ENCODE peak calls at places on chromosomes 7 and 10, in ten cellular contexts. D, T, U, F, M, S, W, E, Z and G are unnamed samples.
A peak's percentile ranks its signal among the peaks of the same experiment; 100 is the strongest.

GRCh38 chr10:103645141-103646054 is 151.9 kb downstream of the NEURL1 start:
- DNase-seq in Z (no peak), S (peak; percentile 92), T (peak; percentile 96), U (peak; percentile 72), W (peak; percentile 86), E (no peak), D (peak; percentile 73), F (peak; percentile 53), M (peak; percentile 83), G (peak; percentile 78)

GRCh38 chr7:36037121-36037662 is 115.9 kb upstream of the EEPD1 start:
- DNase-seq in D (peak; percentile 46), M (peak; percentile 88), T (no peak), E (no peak), S (peak; percentile 91), Z (no peak), U (peak; percentile 58), F (peak; percentile 50), W (peak; percentile 51), G (peak; percentile 73)

GRCh38 chr10:12803781-12804180 is 197.7 kb downstream of the CCDC3 start:
- DNase-seq in D (no peak), F (no peak), T (no peak), E (no peak), U (no peak), W (no peak), M (no peak), Z (no peak), S (no peak), G (no peak)

GRCh38 chr7:84249651-84250050 is 55.1 kb upstream of the SEMA3A start:
- DNase-seq in M (no peak), E (no peak), F (no peak), U (no peak), S (no peak), Z (no peak), W (no peak), D (no peak), T (no peak), G (no peak)

GRCh38 chr10:63547628-63548356 is 26.6 kb downstream of the REEP3 start:
- DNase-seq in S (no peak), U (no peak), W (no peak), D (no peak), T (no peak), F (no peak), E (no peak), M (no peak), Z (no peak), G (no peak)

GRCh38 chr10:112361951-112362770 is 11.8 kb upstream of the ACSL5 start:
- DNase-seq in T (no peak), E (no peak), M (peak; percentile 92), Z (no peak), D (peak; percentile 70), W (peak; percentile 28), S (peak; percentile 48), U (peak; percentile 58), F (peak; percentile 53), G (peak; percentile 79)

GRCh38 chr7:45129906-45130305 is 18.4 kb upstream of the TBRG4 start:
- DNase-seq in Z (no peak), F (no peak), E (no peak), T (no peak), M (no peak), S (no peak), D (no peak), W (no peak), U (no peak), G (no peak)

GRCh38 chr7:132298782-132299181 is 277.5 kb downstream of the PLXNA4 start:
- DNase-seq in M (no peak), T (no peak), U (no peak), E (no peak), Z (no peak), F (no peak), D (no peak), W (no peak), S (peak; percentile 60), G (no peak)

GRCh38 chr10:24156686-24157085 is 52.3 kb upstream of the KIAA1217 start:
- DNase-seq in F (no peak), S (no peak), U (no peak), M (no peak), W (no peak), E (no peak), T (no peak), Z (no peak), D (no peak), G (no peak)

GRCh38 chr7:105003275-105003674 is 10.7 kb upstream of the KMT2E start:
- DNase-seq in M (peak; percentile 82), T (no peak), Z (no peak), F (no peak), E (no peak), U (peak; percentile 43), D (peak; percentile 68), W (peak; percentile 42), S (peak; percentile 77), G (peak; percentile 84)

GRCh38 chr10:23376175-23376787 is 31.7 kb upstream of the C10orf67 start:
- DNase-seq in M (no peak), S (no peak), Z (no peak), D (no peak), U (no peak), W (no peak), F (no peak), E (no peak), T (no peak), G (no peak)

GRCh38 chr10:17200885-17201164 is 647 bp downstream of the TRDMT1 start:
- DNase-seq in Z (no peak), F (peak; percentile 18), E (peak; percentile 65), W (no peak), M (peak; percentile 62), U (no peak), T (no peak), S (peak; percentile 68), D (no peak), G (peak; percentile 68)

GRCh38 chr10:88110355-88110754 is 246.9 kb downstream of the PTEN start:
- DNase-seq in W (no peak), Z (no peak), E (no peak), T (peak; percentile 45), U (no peak), S (peak; percentile 31), D (no peak), F (no peak), M (no peak), G (no peak)

DNA sequence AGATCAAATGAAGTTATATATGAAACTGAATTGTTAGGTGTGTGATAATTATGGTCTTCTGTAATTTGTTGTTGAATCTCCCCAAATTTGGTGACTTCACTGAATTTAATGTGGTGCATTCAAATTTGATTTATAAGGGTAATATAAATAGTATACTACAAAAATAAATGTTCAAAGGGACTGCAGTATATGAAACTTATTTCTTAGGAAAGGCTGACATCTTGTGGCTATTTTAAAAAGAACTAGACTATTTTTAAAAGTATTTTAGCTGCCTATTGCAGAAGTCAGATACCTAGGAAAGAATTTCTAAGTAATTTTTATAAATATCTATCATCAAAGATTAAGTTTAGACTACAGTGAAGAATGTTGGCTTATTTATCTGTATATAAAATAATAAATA is 36.6 kb downstream of the ATRNL1 start:
- DNase-seq in Z (peak; percentile 30), W (no peak), U (no peak), T (no peak), M (no peak), E (peak; percentile 51), F (no peak), S (peak; percentile 67), D (no peak), G (no peak)
- TF ChIP-seq CTCF in Z (peak; percentile 62), W (peak; percentile 26), U (peak; percentile 36), T (peak; percentile 37), M (peak; percentile 42), E (peak; percentile 30), F (peak; percentile 51), S (no peak), D (peak; percentile 19), G (peak; percentile 15)

GRCh38 chr7:22143496-22143895 is 197.8 kb upstream of the CDCA7L start:
- DNase-seq in T (no peak), E (no peak), U (no peak), W (no peak), Z (peak; percentile 27), D (no peak), S (no peak), M (no peak), F (no peak), G (no peak)
- H3K27ac ChIP-seq in T (no peak overlapping the region), E (no peak overlapping the region), U (no peak overlapping the region), W (no peak overlapping the region), Z (no peak overlapping the region), D (no peak overlapping the region), S (no peak overlapping the region), M (no peak overlapping the region), F (no peak overlapping the region), G (no peak overlapping the region)

DNA sequence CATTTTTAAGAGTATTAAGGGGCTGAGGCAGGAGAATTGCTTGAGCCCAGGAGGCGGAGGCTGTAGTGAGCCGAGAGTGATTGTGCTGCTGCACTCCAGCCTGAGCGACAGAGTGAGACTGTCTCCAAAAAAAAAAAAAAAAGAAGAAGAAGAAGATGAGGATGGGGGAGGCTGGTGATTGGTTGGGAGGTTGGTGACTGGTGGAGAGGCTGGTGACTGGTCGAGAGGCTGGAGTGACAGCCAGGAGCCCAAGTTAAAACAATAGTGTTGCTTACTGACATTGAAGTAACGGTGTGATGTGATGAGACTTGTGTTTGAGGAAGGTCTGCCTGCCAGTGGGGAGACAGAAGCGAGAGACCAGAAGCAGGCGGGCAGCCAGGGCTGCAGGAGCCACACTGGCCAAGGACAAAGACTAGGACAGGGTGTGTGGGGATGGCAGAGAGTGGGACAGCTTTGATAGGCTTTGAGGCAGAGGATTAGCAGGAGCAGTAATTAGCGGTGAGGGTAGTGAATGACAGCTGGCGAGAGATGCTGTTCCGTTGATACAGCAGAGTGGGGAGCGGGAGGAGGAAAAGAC is 4.9 kb downstream of the SRRT start:
- DNase-seq in U (peak; percentile 71), E (no peak), Z (peak; percentile 50), T (no peak), F (no peak), M (peak; percentile 52), S (no peak), D (no peak), W (no peak), G (no peak)
- H3K36me3 ChIP-seq in U (peaks cover 22% of the 10 kb centered on the region), E (peaks cover 8% of the 10 kb centered on the region), Z (peaks cover 13% of the 10 kb centered on the region), T (peaks cover 23% of the 10 kb centered on the region), F (peaks cover 74% of the 10 kb centered on the region), M (no peaks in the 10 kb centered on the region), S (peaks cover 32% of the 10 kb centered on the region), D (peaks cover 44% of the 10 kb centered on the region), W (no peaks in the 10 kb centered on the region), G (peaks cover 65% of the 10 kb centered on the region)

GRCh38 chr7:151697515-151697895 is 177.8 kb upstream of the RHEB start:
- DNase-seq in E (no peak), D (no peak), U (no peak), S (no peak), M (no peak), F (peak; percentile 11), Z (no peak), W (no peak), T (no peak), G (no peak)

GRCh38 chr7:151697942-151698341 is 178.2 kb upstream of the RHEB start:
- DNase-seq in M (no peak), F (peak; percentile 10), S (no peak), E (no peak), W (no peak), D (no peak), Z (no peak), T (no peak), U (no peak), G (no peak)

GRCh38 chr7:151694828-151695580 is 175.3 kb upstream of the RHEB start:
- DNase-seq in W (no peak), U (peak; percentile 88), Z (no peak), D (peak; percentile 19), S (no peak), E (no peak), M (peak; percentile 91), F (peak; percentile 75), T (no peak), G (peak; percentile 93)

GRCh38 chr7:151695856-151696555 is 176.3 kb upstream of the RHEB start:
- DNase-seq in E (no peak), Z (peak; percentile 20), F (peak; percentile 11), D (no peak), W (no peak), T (no peak), S (no peak), M (no peak), U (no peak), G (no peak)

GRCh38 chr7:151696738-151697514 is 177.2 kb upstream of the RHEB start:
- DNase-seq in D (no peak), T (no peak), Z (peak; percentile 47), U (peak; percentile 47), F (peak; percentile 16), E (no peak), S (no peak), W (no peak), M (no peak), G (no peak)
- TF ChIP-seq CTCF in D (no peak), T (no peak), Z (peak; percentile 4), U (no peak), F (no peak), E (no peak), S (no peak), W (no peak), M (no peak), G (no peak)